ENCODE peak calls at places on chromosome 18, in six cellular contexts. One of them, this sample, is unnamed.

GRCh38 chr18:23585007-23585871 is 1.1 kb downstream of the NPC1 start:
- DNase-seq in neural crest cell: no peak
- DNase-seq in CD8-positive, alpha-beta T cell: peak
- DNase-seq in psoas muscle: no peak
- DNase-seq in fibroblast of the aortic adventitia: peak
- DNase-seq in ovary: no peak
- DNase-seq in this sample: no peak

GRCh38 chr18:28905509-28905908 is 728.6 kb upstream of the CDH2 start:
- DNase-seq in CD8-positive, alpha-beta T cell: no peak
- DNase-seq in ovary: no peak
- DNase-seq in psoas muscle: no peak
- DNase-seq in fibroblast of the aortic adventitia: peak
- DNase-seq in neural crest cell: no peak
- DNase-seq in this sample: no peak

GRCh38 chr18:78911751-78912283 is 67.8 kb upstream of the SALL3 start:
- DNase-seq in CD8-positive, alpha-beta T cell: no peak
- DNase-seq in fibroblast of the aortic adventitia: no peak
- DNase-seq in ovary: no peak
- DNase-seq in neural crest cell: no peak
- DNase-seq in psoas muscle: no peak
- DNase-seq in this sample: no peak

GRCh38 chr18:59620381-59620780 is 76.8 kb downstream of the CCBE1 start:
- DNase-seq in psoas muscle: no peak
- DNase-seq in fibroblast of the aortic adventitia: no peak
- DNase-seq in CD8-positive, alpha-beta T cell: no peak
- DNase-seq in ovary: no peak
- DNase-seq in neural crest cell: no peak
- DNase-seq in this sample: no peak

GRCh38 chr18:45166341-45167108 is 448.8 kb upstream of the SLC14A2 start:
- DNase-seq in ovary: no peak
- DNase-seq in psoas muscle: peak
- DNase-seq in neural crest cell: no peak
- DNase-seq in CD8-positive, alpha-beta T cell: no peak
- DNase-seq in fibroblast of the aortic adventitia: peak
- DNase-seq in this sample: no peak

GRCh38 chr18:48330016-48330991 is 78.9 kb downstream of the ZBTB7C start:
- DNase-seq in psoas muscle: no peak
- DNase-seq in ovary: no peak
- DNase-seq in neural crest cell: no peak
- DNase-seq in fibroblast of the aortic adventitia: peak
- DNase-seq in CD8-positive, alpha-beta T cell: no peak
- DNase-seq in this sample: no peak

GRCh38 chr18:31500161-31500688 is 2.2 kb downstream of the DSG2 start:
- DNase-seq in CD8-positive, alpha-beta T cell: no peak
- DNase-seq in fibroblast of the aortic adventitia: no peak
- DNase-seq in neural crest cell: no peak
- DNase-seq in psoas muscle: no peak
- DNase-seq in ovary: no peak
- DNase-seq in this sample: no peak

GRCh38 chr18:35580748-35581534 is 599 bp upstream of the GALNT1 start:
- DNase-seq in psoas muscle: peak
- DNase-seq in neural crest cell: peak
- DNase-seq in fibroblast of the aortic adventitia: peak
- DNase-seq in ovary: peak
- DNase-seq in CD8-positive, alpha-beta T cell: peak
- DNase-seq in this sample: peak

GRCh38 chr18:65753520-65753919 is 2.7 kb downstream of the CDH7 start:
- DNase-seq in psoas muscle: no peak
- DNase-seq in fibroblast of the aortic adventitia: no peak
- DNase-seq in CD8-positive, alpha-beta T cell: no peak
- DNase-seq in neural crest cell: peak
- DNase-seq in ovary: no peak
- DNase-seq in this sample: peak

DNA sequence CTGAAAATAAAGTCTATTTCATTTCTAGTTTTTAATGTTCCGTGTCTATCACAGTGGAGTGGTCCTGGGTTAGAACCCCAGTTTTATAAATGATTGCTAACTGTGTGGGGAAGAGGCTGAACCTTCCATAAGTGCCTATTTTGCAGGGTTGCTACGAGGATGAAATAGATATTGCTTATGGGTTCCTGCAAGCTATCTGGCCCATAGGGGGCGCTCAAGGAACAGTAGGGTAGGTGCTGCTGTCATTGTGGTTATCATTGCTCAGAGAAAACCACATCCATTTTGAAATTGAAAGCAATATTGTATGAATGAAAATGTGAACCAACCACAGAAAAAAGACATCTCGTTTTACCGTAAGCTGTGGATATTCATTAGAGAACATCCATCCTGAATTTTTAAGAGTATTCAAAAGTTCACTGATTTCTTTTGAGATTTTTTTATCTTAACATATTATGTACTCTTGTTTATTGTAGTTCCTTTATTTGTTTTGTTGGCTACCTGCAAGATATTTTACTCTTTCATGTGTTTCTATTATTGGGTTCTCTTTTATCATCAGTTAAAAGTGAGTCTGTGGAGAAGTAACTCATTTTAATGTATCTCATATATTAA is 261.6 kb downstream of the NAPG start:
- DNase-seq in ovary: peak
- DNase-seq in CD8-positive, alpha-beta T cell: peak
- DNase-seq in fibroblast of the aortic adventitia: peak
- DNase-seq in psoas muscle: peak
- DNase-seq in neural crest cell: peak
- DNase-seq in this sample: peak
- TF ChIP-seq CTCF in ovary: no peak
- TF ChIP-seq CTCF in CD8-positive, alpha-beta T cell: peak
- TF ChIP-seq CTCF in fibroblast of the aortic adventitia: peak
- TF ChIP-seq CTCF in psoas muscle: peak
- TF ChIP-seq CTCF in neural crest cell: peak
- TF ChIP-seq CTCF in this sample: peak

DNA sequence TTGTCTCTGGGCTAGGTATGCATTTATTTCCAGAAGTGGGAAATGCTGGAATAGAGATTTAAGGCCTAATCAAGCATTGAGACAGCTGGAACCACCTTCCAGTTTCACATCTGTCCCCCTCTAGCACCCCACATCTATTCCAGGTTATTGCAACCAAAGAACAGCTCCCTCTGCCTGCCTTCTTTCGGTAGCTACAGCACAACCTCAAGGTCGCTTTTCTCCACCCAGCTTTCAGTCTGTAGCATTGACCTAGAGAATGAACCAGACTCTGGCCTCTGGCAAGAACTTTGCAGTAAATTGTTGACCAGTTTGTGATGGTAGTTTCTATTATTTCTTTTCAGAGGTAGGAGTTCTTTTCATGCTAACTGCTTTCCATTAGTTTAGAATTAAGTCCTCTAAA is 484.2 kb downstream of the DLGAP1 start:
- DNase-seq in ovary: peak
- DNase-seq in fibroblast of the aortic adventitia: no peak
- DNase-seq in psoas muscle: no peak
- DNase-seq in neural crest cell: no peak
- DNase-seq in CD8-positive, alpha-beta T cell: no peak
- DNase-seq in this sample: no peak
- TF ChIP-seq CTCF in ovary: no peak
- TF ChIP-seq CTCF in fibroblast of the aortic adventitia: peak
- TF ChIP-seq CTCF in psoas muscle: no peak
- TF ChIP-seq CTCF in neural crest cell: no peak
- TF ChIP-seq CTCF in CD8-positive, alpha-beta T cell: no peak
- TF ChIP-seq CTCF in this sample: no peak

DNA sequence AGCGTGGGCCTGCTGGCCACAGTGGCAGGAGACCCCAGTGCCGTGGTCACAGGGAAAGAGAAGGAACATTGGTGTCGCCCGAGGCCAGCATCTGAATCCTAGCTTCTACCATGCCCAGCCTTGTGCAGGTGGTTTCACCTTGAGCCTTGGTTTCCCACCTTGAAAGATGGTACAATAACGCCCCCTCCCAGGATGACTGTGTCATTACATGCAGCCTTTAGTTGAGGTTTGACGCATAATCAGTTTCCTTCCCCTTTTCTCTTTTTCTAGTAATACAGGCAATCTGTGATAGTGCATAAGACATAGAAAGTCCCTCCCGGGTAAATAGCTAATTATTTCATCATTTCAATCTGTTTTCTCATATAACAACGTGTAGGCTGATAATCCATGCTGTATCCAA is 29.9 kb upstream of the ZNF407 start:
- DNase-seq in neural crest cell: no peak
- DNase-seq in fibroblast of the aortic adventitia: no peak
- DNase-seq in CD8-positive, alpha-beta T cell: no peak
- DNase-seq in ovary: no peak
- DNase-seq in psoas muscle: no peak
- DNase-seq in this sample: no peak
- TF ChIP-seq CTCF in neural crest cell: no peak
- TF ChIP-seq CTCF in fibroblast of the aortic adventitia: no peak
- TF ChIP-seq CTCF in CD8-positive, alpha-beta T cell: no peak
- TF ChIP-seq CTCF in ovary: no peak
- TF ChIP-seq CTCF in psoas muscle: no peak
- TF ChIP-seq CTCF in this sample: no peak

DNA sequence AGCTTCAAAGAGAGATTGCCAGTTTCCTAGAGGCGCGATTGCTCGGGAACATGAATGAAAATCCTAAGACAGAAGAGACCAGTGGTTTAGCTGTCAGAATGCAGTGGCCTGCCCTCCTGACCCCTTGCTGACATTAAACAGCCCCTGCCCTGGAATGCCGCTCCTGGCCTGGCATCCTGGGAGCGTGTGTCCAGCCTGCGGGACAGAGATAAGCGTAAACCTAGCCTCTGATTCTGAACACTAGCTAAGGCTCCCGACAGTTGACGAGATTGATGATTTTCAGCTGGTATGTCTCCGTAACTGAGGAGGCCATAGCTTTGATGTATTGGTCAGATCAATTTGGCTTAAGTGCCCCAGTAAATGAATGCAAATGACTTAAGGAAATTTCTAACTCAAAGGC is 142.3 kb upstream of the L3MBTL4 start:
- DNase-seq in psoas muscle: no peak
- DNase-seq in ovary: no peak
- DNase-seq in CD8-positive, alpha-beta T cell: no peak
- DNase-seq in fibroblast of the aortic adventitia: no peak
- DNase-seq in neural crest cell: peak
- DNase-seq in this sample: no peak
- TF ChIP-seq CTCF in psoas muscle: no peak
- TF ChIP-seq CTCF in ovary: no peak
- TF ChIP-seq CTCF in CD8-positive, alpha-beta T cell: no peak
- TF ChIP-seq CTCF in fibroblast of the aortic adventitia: no peak
- TF ChIP-seq CTCF in neural crest cell: no peak
- TF ChIP-seq CTCF in this sample: no peak

DNA sequence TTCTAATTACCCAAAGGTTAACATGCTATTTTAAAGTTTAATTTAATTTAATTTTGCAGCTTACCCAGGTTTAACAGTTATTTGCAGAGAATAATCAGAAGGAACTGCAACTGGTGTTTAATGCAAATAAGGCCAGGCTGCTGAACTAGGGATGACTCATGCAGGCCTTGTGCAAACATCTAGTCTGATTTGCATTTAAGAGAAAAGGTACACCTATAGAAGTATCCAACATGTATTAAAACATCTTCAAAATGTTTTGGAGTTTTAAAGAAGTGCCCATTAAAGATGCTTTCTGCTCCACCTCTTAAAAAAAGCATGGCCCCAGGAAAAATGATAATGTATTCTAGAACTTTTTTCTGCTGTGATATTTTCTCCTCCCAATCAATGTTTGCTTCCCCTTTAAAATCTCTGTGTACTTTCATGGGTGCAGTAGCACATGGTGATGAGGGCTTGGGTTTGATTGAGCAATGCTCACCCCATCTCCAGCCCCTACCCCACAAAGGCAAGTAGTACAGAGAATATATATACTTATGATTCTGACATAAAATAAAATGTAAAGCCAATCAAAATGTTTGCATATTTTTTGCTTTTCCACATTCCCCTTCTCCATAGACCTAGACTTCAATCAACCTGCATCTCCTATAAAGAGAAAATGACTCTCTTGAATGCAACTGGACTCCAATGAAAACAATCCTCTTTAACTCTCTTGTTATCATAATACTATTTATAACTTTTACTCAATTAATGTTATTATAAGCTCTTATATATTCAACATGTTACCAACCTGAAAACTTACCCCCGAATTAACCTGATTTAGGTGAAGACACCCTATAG is 54.1 kb downstream of the ATP8B1 start:
- DNase-seq in neural crest cell: no peak
- DNase-seq in psoas muscle: no peak
- DNase-seq in ovary: no peak
- DNase-seq in fibroblast of the aortic adventitia: peak
- DNase-seq in CD8-positive, alpha-beta T cell: no peak
- DNase-seq in this sample: no peak
- TF ChIP-seq CTCF in neural crest cell: no peak
- TF ChIP-seq CTCF in psoas muscle: no peak
- TF ChIP-seq CTCF in ovary: no peak
- TF ChIP-seq CTCF in fibroblast of the aortic adventitia: no peak
- TF ChIP-seq CTCF in CD8-positive, alpha-beta T cell: no peak
- TF ChIP-seq CTCF in this sample: no peak

GRCh38 chr18:77061291-77061945 is 71.2 kb downstream of the MBP start:
- DNase-seq in ovary: no peak
- DNase-seq in fibroblast of the aortic adventitia: peak
- DNase-seq in CD8-positive, alpha-beta T cell: no peak
- DNase-seq in neural crest cell: no peak
- DNase-seq in psoas muscle: no peak
- DNase-seq in this sample: no peak

GRCh38 chr18:77061946-77062517 is 70.6 kb downstream of the MBP start:
- DNase-seq in neural crest cell: no peak
- DNase-seq in ovary: no peak
- DNase-seq in CD8-positive, alpha-beta T cell: no peak
- DNase-seq in fibroblast of the aortic adventitia: no peak
- DNase-seq in psoas muscle: no peak
- DNase-seq in this sample: no peak

GRCh38 chr18:77057043-77057442 is 75.5 kb downstream of the MBP start:
- DNase-seq in CD8-positive, alpha-beta T cell: no peak
- DNase-seq in fibroblast of the aortic adventitia: peak
- DNase-seq in ovary: no peak
- DNase-seq in neural crest cell: no peak
- DNase-seq in psoas muscle: peak
- DNase-seq in this sample: peak

GRCh38 chr18:77058186-77058847 is 74.3 kb downstream of the MBP start:
- DNase-seq in fibroblast of the aortic adventitia: peak
- DNase-seq in CD8-positive, alpha-beta T cell: no peak
- DNase-seq in ovary: no peak
- DNase-seq in neural crest cell: no peak
- DNase-seq in psoas muscle: peak
- DNase-seq in this sample: no peak

DNA sequence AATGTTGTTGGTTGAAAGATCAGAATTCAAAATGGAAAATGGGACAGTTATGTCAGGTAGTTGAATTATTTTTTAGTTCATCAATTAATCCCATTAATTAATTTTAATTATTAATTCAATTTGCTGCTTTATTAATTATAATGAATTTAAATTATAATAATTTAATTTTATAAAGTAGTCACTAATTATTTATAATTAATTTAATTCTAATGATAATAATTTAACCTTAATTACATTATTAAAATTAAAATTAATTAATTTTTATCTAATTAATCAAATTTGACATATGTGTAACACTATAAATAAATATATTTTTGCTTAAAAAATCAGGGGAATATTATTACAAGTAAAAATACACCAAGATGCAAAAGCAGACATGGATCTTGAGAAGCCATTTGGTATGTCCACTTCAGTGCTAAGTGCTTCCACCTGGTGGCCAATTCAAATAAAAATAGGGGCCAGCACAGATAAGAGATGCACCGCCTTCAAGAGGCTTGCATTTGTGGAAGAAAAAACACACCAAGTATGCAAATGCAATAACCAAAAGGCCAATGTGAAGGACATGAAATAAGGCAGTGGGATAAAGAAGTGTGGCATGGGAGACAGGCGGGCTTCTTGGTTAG is 73.2 kb downstream of the MBP start:
- DNase-seq in fibroblast of the aortic adventitia: peak
- DNase-seq in ovary: peak
- DNase-seq in CD8-positive, alpha-beta T cell: no peak
- DNase-seq in psoas muscle: no peak
- DNase-seq in neural crest cell: peak
- DNase-seq in this sample: peak
- TF ChIP-seq CTCF in fibroblast of the aortic adventitia: peak
- TF ChIP-seq CTCF in ovary: peak
- TF ChIP-seq CTCF in CD8-positive, alpha-beta T cell: no peak
- TF ChIP-seq CTCF in psoas muscle: peak
- TF ChIP-seq CTCF in neural crest cell: peak
- TF ChIP-seq CTCF in this sample: peak

This sample was measured in glutamatergic neuron.